ENCODE peak calls at places on chromosomes 7 and 10, in four cellular contexts. C is activated CD4-positive, alpha-beta T cell treated with anti-CD3 and anti-CD28 coated beads for 48 hours; H is T-helper 1 cell; E is left ventricle myocardium inferior. W is an unnamed sample.

GRCh38 chr10:48404646-48405045 is 98.2 kb downstream of the MAPK8 start:
- DNase-seq in C (no peak), H (no peak), E (no peak), W (no peak)

GRCh38 chr10:36344240-36344639 is 702.1 kb upstream of the FZD8 start:
- DNase-seq in C (no peak), H (no peak), E (no peak), W (no peak)

GRCh38 chr10:114151486-114151885 is 22.5 kb downstream of the CCDC186 start:
- DNase-seq in C (no peak), H (no peak), E (no peak), W (no peak)

GRCh38 chr7:73504920-73505319 is 17.2 kb downstream of the BAZ1B start:
- DNase-seq in C (no peak), H (no peak), E (no peak), W (peak)

GRCh38 chr10:17206210-17206709 is 4.8 kb upstream of the TRDMT1 start:
- DNase-seq in C (peak), H (peak), E (no peak), W (no peak)

GRCh38 chr10:49265885-49266284 is 33.1 kb upstream of the C10orf71 start:
- DNase-seq in C (no peak), H (no peak), E (no peak), W (no peak)

GRCh38 chr10:117694251-117694650 is 151.7 kb downstream of the EMX2 start:
- DNase-seq in C (no peak), H (no peak), E (no peak), W (no peak)

GRCh38 chr7:114419441-114420107 is 5.0 kb downstream of the FOXP2 start:
- DNase-seq in C (no peak), H (no peak), E (no peak), W (no peak)

GRCh38 chr7:117014673-117015133 is 61.4 kb downstream of the ST7 start:
- DNase-seq in C (peak), H (no peak), E (peak), W (peak)

GRCh38 chr10:6108631-6109443 is 20.0 kb downstream of the RBM17 start:
- DNase-seq in C (no peak), H (no peak), E (no peak), W (no peak)

GRCh38 chr7:95246935-95247370 is 77.4 kb downstream of the PON1 start:
- DNase-seq in C (peak), H (no peak), E (no peak), W (peak)

GRCh38 chr7:127683776-127684681 is 32.0 kb downstream of the SND1 start:
- DNase-seq in C (no peak), H (no peak), E (no peak), W (no peak)

GRCh38 chr10:88033380-88033779 is 170.0 kb downstream of the PTEN start:
- DNase-seq in C (no peak), H (no peak), E (no peak), W (no peak)

GRCh38 chr7:71842376-71842775 is 569.8 kb downstream of the CALN1 start:
- DNase-seq in C (no peak), H (no peak), E (no peak), W (no peak)

GRCh38 chr7:26958834-26959233 is 94.4 kb upstream of the SKAP2 start:
- DNase-seq in C (no peak), H (no peak), E (no peak), W (no peak)

GRCh38 chr7:5419523-5420107 is 4.0 kb downstream of the TNRC18 start:
- DNase-seq in C (no peak), H (no peak), E (peak), W (peak)